ENCODE peak calls at places on chromosome 20, in seven cellular contexts. H, L, T, D, M, J and B are unnamed samples.

GRCh38 chr20:58236612-58237317 is 8.3 kb upstream of the ANKRD60 start:
- DNase-seq in H (peak), L (peak), J (peak), D (peak), T (peak), M (peak), B (peak)

GRCh38 chr20:44738779-44739477 is 6.7 kb upstream of the KCNK15 start:
- DNase-seq in J (peak), D (peak), L (no peak), T (peak), H (no peak), M (no peak), B (peak)

GRCh38 chr20:24837721-24838456 is 111.2 kb upstream of the CST7 start:
- DNase-seq in J (no peak), M (no peak), H (no peak), T (peak), L (no peak), D (no peak), B (no peak)

GRCh38 chr20:36315545-36316351 is 9.6 kb downstream of the DLGAP4 start:
- DNase-seq in M (no peak), T (no peak), L (peak), D (no peak), J (no peak), H (no peak), B (no peak)

GRCh38 chr20:33018169-33018931 is 10.8 kb downstream of the BPIFB2 start:
- DNase-seq in J (no peak), M (no peak), D (no peak), H (no peak), L (peak), T (no peak), B (no peak)

GRCh38 chr20:36472656-36473071 is 68.7 kb upstream of the MYL9 start:
- DNase-seq in M (no peak), T (no peak), J (no peak), D (peak), L (peak), H (peak), B (no peak)

GRCh38 chr20:34894723-34895122 is 18.3 kb downstream of the ACSS2 start:
- DNase-seq in T (no peak), D (no peak), H (no peak), J (no peak), M (no peak), L (no peak), B (no peak)

GRCh38 chr20:11311659-11312058 is 606.0 kb upstream of the BTBD3 start:
- DNase-seq in L (no peak), M (no peak), J (no peak), D (no peak), H (no peak), T (no peak), B (no peak)

GRCh38 chr20:11379257-11380011 is 538.3 kb upstream of the BTBD3 start:
- DNase-seq in H (no peak), J (no peak), T (no peak), L (peak), M (no peak), D (peak), B (no peak)

GRCh38 chr20:1734269-1734858 is 76.8 kb upstream of the SIRPG start:
- DNase-seq in H (no peak), D (no peak), M (no peak), T (peak), J (no peak), L (no peak), B (peak)
- TF ChIP-seq CTCF in H (no peak), D (peak), M (no peak), T (no peak), J (no peak), L (peak), B (peak)

DNA sequence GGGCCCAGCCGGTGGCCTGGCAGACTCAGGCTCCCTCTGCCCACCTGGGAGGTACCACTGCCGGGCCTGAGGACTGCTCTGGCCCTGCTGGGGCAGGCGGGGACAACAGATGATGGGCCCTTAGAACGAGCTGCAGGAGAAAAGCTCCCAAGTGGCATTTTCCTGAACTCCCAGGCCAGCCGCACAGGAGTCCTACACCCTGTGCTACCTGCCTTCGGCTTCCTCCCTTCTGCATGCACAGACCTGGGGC is 41.3 kb downstream of the DSTN start:
- DNase-seq in H (no peak), L (no peak), T (no peak), J (peak), M (no peak), D (no peak), B (no peak)
- TF ChIP-seq CTCF in H (no peak), L (no peak), T (peak), J (no peak), M (no peak), D (no peak), B (no peak)

GRCh38 chr20:63061051-63061531 is 54.3 kb upstream of the BHLHE23 start:
- DNase-seq in L (peak), T (no peak), D (no peak), H (peak), M (peak), J (no peak), B (no peak)
- TF ChIP-seq CTCF in L (no peak), T (no peak), D (no peak), H (no peak), M (no peak), J (no peak), B (no peak)

DNA sequence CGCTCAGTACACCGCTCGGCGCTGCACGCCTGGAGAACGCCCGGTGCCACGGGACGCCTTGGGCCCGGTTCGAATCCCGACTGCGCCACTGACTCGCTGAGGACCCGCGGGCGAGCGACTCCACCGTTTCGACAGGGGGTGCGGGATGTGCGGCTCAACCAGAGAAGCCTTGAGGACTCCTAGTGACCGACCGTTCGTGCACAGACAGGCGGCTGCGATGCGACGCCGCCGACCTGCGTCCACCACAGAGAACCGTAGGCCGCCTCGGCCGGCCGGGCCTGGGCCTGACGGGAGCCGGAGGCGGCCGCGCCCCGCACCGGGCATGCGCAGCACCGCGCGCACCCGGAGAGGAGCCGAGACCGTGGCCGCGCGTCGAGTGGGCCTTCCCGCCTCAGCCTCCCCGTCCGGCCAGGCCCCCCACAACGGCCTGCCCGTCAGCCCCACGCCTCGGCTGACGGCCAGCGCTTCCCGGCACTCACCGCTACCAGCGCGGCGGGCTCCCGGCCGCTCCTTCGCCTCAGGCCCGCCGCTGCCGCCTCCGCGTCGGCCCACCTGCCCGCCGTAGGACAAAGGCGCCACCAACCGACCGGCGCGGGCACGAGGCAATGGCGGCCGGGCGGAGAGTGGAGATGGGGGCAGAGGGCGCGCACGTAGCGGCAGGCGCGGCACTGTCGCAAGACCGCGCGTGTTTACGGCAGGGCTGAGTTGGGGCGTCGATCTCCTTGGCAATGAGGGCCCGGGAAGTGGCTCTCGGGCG is at the start of gene NCOA5:
- DNase-seq in L (peak), H (peak), T (peak), M (peak), J (peak), D (peak), B (peak)
- TF ChIP-seq CTCF in L (peak), H (peak), T (no peak), M (peak), J (peak), D (peak), B (peak)

GRCh38 chr20:52539891-52540290 is 348.3 kb upstream of the ZFP64 start:
- DNase-seq in L (no peak), D (no peak), J (no peak), M (no peak), H (no peak), T (no peak), B (no peak)
- TF ChIP-seq CTCF in L (no peak), D (no peak), J (no peak), M (no peak), H (no peak), T (no peak), B (no peak)

GRCh38 chr20:62622877-62623487 is 19.3 kb upstream of the SLCO4A1 start:
- DNase-seq in M (peak), T (no peak), D (no peak), L (peak), H (no peak), J (no peak), B (no peak)

GRCh38 chr20:62623488-62624324 is 18.6 kb upstream of the SLCO4A1 start:
- DNase-seq in D (peak), T (peak), J (peak), H (peak), L (peak), M (peak), B (peak)

GRCh38 chr20:62624719-62625455 is 17.4 kb upstream of the SLCO4A1 start:
- DNase-seq in T (no peak), M (peak), H (no peak), J (no peak), D (no peak), L (peak), B (no peak)

GRCh38 chr20:62625516-62625915 is 16.8 kb upstream of the SLCO4A1 start:
- DNase-seq in D (no peak), L (no peak), M (peak), J (no peak), T (no peak), H (no peak), B (no peak)

DNA sequence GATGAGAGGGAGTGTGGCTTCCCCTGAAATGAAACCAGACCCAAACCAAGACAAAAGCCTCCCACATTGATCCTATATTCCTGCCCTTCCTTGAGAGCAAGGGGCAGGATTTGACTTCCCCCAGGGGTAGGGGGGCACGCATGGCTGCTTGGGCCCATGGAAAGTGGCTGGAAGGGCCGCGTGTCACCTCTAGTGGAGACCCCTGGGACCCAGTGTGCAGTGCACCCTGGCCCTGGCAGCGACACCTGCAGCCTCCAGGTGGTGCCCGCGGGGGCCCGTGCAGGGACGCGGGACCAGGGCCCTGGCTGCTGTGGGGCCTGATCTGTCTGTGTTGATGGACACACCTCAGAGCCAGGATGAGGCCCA is 18.0 kb upstream of the SLCO4A1 start:
- DNase-seq in M (peak), T (no peak), H (peak), D (no peak), J (no peak), L (peak), B (peak)
- TF ChIP-seq CTCF in M (no peak), T (no peak), H (peak), D (peak), J (no peak), L (peak), B (peak)